ENCODE peak calls at places on chromosome 1, in four cellular contexts. T is iPS-NIHi11, K is AG08395, M is GM10248. C is an unnamed sample.
A peak's percentile ranks its signal among the peaks of the same experiment; 100 is the strongest.

GRCh38 chr1:11977625-11978024 is 2.6 kb upstream of the MFN2 start:
- DNase-seq in K (peak; percentile 66), M (no peak), T (no peak), C (no peak)

GRCh38 chr1:230392920-230393521 is 33.1 kb downstream of the PGBD5 start:
- DNase-seq in K (no peak), M (no peak), T (no peak), C (no peak)

GRCh38 chr1:167666416-167666815 is 36.4 kb downstream of the RCSD1 start:
- DNase-seq in T (no peak), K (peak; percentile 93), M (no peak), C (no peak)

GRCh38 chr1:100038401-100039306 is 68.9 kb downstream of the SLC35A3 start:
- DNase-seq in T (peak; percentile 64), M (peak; percentile 66), K (peak; percentile 47), C (no peak)

GRCh38 chr1:3670823-3671251 is 18.5 kb downstream of the TP73 start:
- DNase-seq in M (no peak), K (no peak), T (no peak), C (no peak)

GRCh38 chr1:224287714-224288113 is 42.3 kb downstream of the NVL start:
- DNase-seq in K (no peak), M (no peak), T (peak; percentile 58), C (no peak)

GRCh38 chr1:33471416-33471815 is 1.0 kb upstream of the ZSCAN20 start:
- DNase-seq in K (no peak), T (no peak), M (no peak), C (no peak)

GRCh38 chr1:8702121-8702520 is 115.3 kb downstream of the RERE start:
- DNase-seq in K (no peak), M (peak; percentile 32), T (peak; percentile 46), C (no peak)

GRCh38 chr1:76819976-76820375 is 47.3 kb upstream of the ST6GALNAC5 start:
- DNase-seq in M (no peak), K (no peak), T (no peak), C (no peak)

C was measured in NCI-H1048.